ENCODE peak calls at places on chromosome 9, in five cellular contexts. One of them, this sample, is unnamed.

GRCh38 chr9:115254781-115255180 is 136.8 kb upstream of the TNC start:
- DNase-seq in T47D: no peak
- DNase-seq in central memory CD4-positive, alpha-beta T cell: no peak
- DNase-seq in NCI-H526 treated with DMSO at 0.1 percent for 48 hours: no peak
- DNase-seq in nephron progenitor cell: no peak
- DNase-seq in this sample: no peak

GRCh38 chr9:109574061-109574882 is 76.2 kb upstream of the PTPN3 start:
- DNase-seq in NCI-H526 treated with DMSO at 0.1 percent for 48 hours: peak; percentile 30
- DNase-seq in central memory CD4-positive, alpha-beta T cell: no peak
- DNase-seq in nephron progenitor cell: peak; percentile 44
- DNase-seq in T47D: peak; percentile 39
- DNase-seq in this sample: no peak

GRCh38 chr9:36739538-36740116 is 166.9 kb downstream of the MELK start:
- DNase-seq in central memory CD4-positive, alpha-beta T cell: no peak
- DNase-seq in NCI-H526 treated with DMSO at 0.1 percent for 48 hours: no peak
- DNase-seq in T47D: no peak
- DNase-seq in nephron progenitor cell: peak; percentile 27
- DNase-seq in this sample: no peak

GRCh38 chr9:37156781-37157356 is 36.5 kb downstream of the ZCCHC7 start:
- DNase-seq in NCI-H526 treated with DMSO at 0.1 percent for 48 hours: no peak
- DNase-seq in T47D: no peak
- DNase-seq in nephron progenitor cell: no peak
- DNase-seq in central memory CD4-positive, alpha-beta T cell: no peak
- DNase-seq in this sample: no peak

GRCh38 chr9:35258665-35259474 is 97.1 kb downstream of the UNC13B start:
- DNase-seq in nephron progenitor cell: peak; percentile 61
- DNase-seq in T47D: no peak
- DNase-seq in NCI-H526 treated with DMSO at 0.1 percent for 48 hours: peak; percentile 41
- DNase-seq in central memory CD4-positive, alpha-beta T cell: peak; percentile 23
- DNase-seq in this sample: peak; percentile 57

GRCh38 chr9:120740135-120740534 is 25.9 kb upstream of the MEGF9 start:
- DNase-seq in T47D: no peak
- DNase-seq in nephron progenitor cell: no peak
- DNase-seq in central memory CD4-positive, alpha-beta T cell: no peak
- DNase-seq in NCI-H526 treated with DMSO at 0.1 percent for 48 hours: no peak
- DNase-seq in this sample: no peak

GRCh38 chr9:36204906-36205547 is 14.3 kb downstream of the CLTA start:
- DNase-seq in central memory CD4-positive, alpha-beta T cell: no peak
- DNase-seq in nephron progenitor cell: no peak
- DNase-seq in T47D: no peak
- DNase-seq in NCI-H526 treated with DMSO at 0.1 percent for 48 hours: no peak
- DNase-seq in this sample: no peak

GRCh38 chr9:2047144-2047671 is 32.1 kb downstream of the SMARCA2 start:
- DNase-seq in central memory CD4-positive, alpha-beta T cell: no peak
- DNase-seq in NCI-H526 treated with DMSO at 0.1 percent for 48 hours: no peak
- DNase-seq in nephron progenitor cell: peak; percentile 39
- DNase-seq in T47D: no peak
- DNase-seq in this sample: no peak

GRCh38 chr9:36074870-36075532 is 38.3 kb downstream of the RECK start:
- DNase-seq in nephron progenitor cell: no peak
- DNase-seq in NCI-H526 treated with DMSO at 0.1 percent for 48 hours: no peak
- DNase-seq in central memory CD4-positive, alpha-beta T cell: no peak
- DNase-seq in T47D: no peak
- DNase-seq in this sample: no peak

GRCh38 chr9:129944501-129945116 is 98.4 kb downstream of the FNBP1 start:
- DNase-seq in T47D: no peak
- DNase-seq in nephron progenitor cell: no peak
- DNase-seq in central memory CD4-positive, alpha-beta T cell: peak; percentile 76
- DNase-seq in NCI-H526 treated with DMSO at 0.1 percent for 48 hours: no peak
- DNase-seq in this sample: no peak

GRCh38 chr9:111068816-111069215 is 30.5 kb upstream of the LPAR1 start:
- DNase-seq in T47D: no peak
- DNase-seq in nephron progenitor cell: no peak
- DNase-seq in central memory CD4-positive, alpha-beta T cell: no peak
- DNase-seq in NCI-H526 treated with DMSO at 0.1 percent for 48 hours: no peak
- DNase-seq in this sample: no peak

GRCh38 chr9:34124923-34125322 is 1.6 kb downstream of the DCAF12 start:
- DNase-seq in central memory CD4-positive, alpha-beta T cell: no peak
- DNase-seq in T47D: peak; percentile 26
- DNase-seq in nephron progenitor cell: no peak
- DNase-seq in NCI-H526 treated with DMSO at 0.1 percent for 48 hours: no peak
- DNase-seq in this sample: no peak

GRCh38 chr9:136051568-136052432 is 43.3 kb downstream of the NACC2 start:
- DNase-seq in NCI-H526 treated with DMSO at 0.1 percent for 48 hours: peak; percentile 92
- DNase-seq in T47D: peak; percentile 95
- DNase-seq in nephron progenitor cell: peak; percentile 60
- DNase-seq in central memory CD4-positive, alpha-beta T cell: no peak
- DNase-seq in this sample: peak; percentile 71

This sample was measured in ecto neural progenitor cell.